ENCODE peak calls at places on chromosomes 13 and 19, in nine cellular contexts. One of them, this sample, is unnamed.

GRCh38 chr19:15780595-15781418 is 6.7 kb upstream of the OR10H5 start:
- DNase-seq in stimulated activated CD4-positive, alpha-beta T cell treated with anti-CD3 and anti-CD28 coated beads, Interleukin-4, amount 100 ng/mL, for 48 hours: no peak
- DNase-seq in AG09319: no peak
- DNase-seq in KBM-7: no peak
- DNase-seq in osteoblast: no peak
- DNase-seq in EH: no peak
- DNase-seq in BJ: no peak
- DNase-seq in activated naive CD4-positive, alpha-beta T cell: no peak
- DNase-seq in ecto neural progenitor cell: no peak
- DNase-seq in this sample: no peak

GRCh38 chr13:26487781-26488180 is 69.7 kb upstream of the WASF3 start:
- DNase-seq in activated naive CD4-positive, alpha-beta T cell: no peak
- DNase-seq in ecto neural progenitor cell: no peak
- DNase-seq in EH: no peak
- DNase-seq in BJ: no peak
- DNase-seq in AG09319: no peak
- DNase-seq in osteoblast: no peak
- DNase-seq in stimulated activated CD4-positive, alpha-beta T cell treated with anti-CD3 and anti-CD28 coated beads, Interleukin-4, amount 100 ng/mL, for 48 hours: no peak
- DNase-seq in KBM-7: no peak
- DNase-seq in this sample: no peak

GRCh38 chr13:105990256-105990958 is 545.1 kb downstream of the EFNB2 start:
- DNase-seq in osteoblast: peak; percentile 36
- DNase-seq in EH: peak; percentile 74
- DNase-seq in stimulated activated CD4-positive, alpha-beta T cell treated with anti-CD3 and anti-CD28 coated beads, Interleukin-4, amount 100 ng/mL, for 48 hours: no peak
- DNase-seq in BJ: no peak
- DNase-seq in AG09319: no peak
- DNase-seq in ecto neural progenitor cell: no peak
- DNase-seq in KBM-7: no peak
- DNase-seq in activated naive CD4-positive, alpha-beta T cell: no peak
- DNase-seq in this sample: no peak

GRCh38 chr19:8505680-8506401 is 3.4 kb upstream of the PRAM1 start:
- DNase-seq in AG09319: no peak
- DNase-seq in KBM-7: peak; percentile 85
- DNase-seq in ecto neural progenitor cell: peak; percentile 90
- DNase-seq in stimulated activated CD4-positive, alpha-beta T cell treated with anti-CD3 and anti-CD28 coated beads, Interleukin-4, amount 100 ng/mL, for 48 hours: peak; percentile 69
- DNase-seq in osteoblast: peak; percentile 100
- DNase-seq in activated naive CD4-positive, alpha-beta T cell: peak; percentile 44
- DNase-seq in BJ: no peak
- DNase-seq in EH: peak; percentile 71
- DNase-seq in this sample: peak; percentile 90

GRCh38 chr19:33795370-33796163 is 1.1 kb upstream of the KCTD15 start:
- DNase-seq in BJ: peak; percentile 27
- DNase-seq in osteoblast: peak; percentile 98
- DNase-seq in KBM-7: peak; percentile 82
- DNase-seq in ecto neural progenitor cell: peak; percentile 94
- DNase-seq in stimulated activated CD4-positive, alpha-beta T cell treated with anti-CD3 and anti-CD28 coated beads, Interleukin-4, amount 100 ng/mL, for 48 hours: peak; percentile 48
- DNase-seq in EH: peak; percentile 91
- DNase-seq in activated naive CD4-positive, alpha-beta T cell: no peak
- DNase-seq in AG09319: peak; percentile 68
- DNase-seq in this sample: peak; percentile 95

GRCh38 chr19:55958356-55958755 is 10.7 kb downstream of the NLRP8 start:
- DNase-seq in stimulated activated CD4-positive, alpha-beta T cell treated with anti-CD3 and anti-CD28 coated beads, Interleukin-4, amount 100 ng/mL, for 48 hours: no peak
- DNase-seq in BJ: no peak
- DNase-seq in AG09319: no peak
- DNase-seq in ecto neural progenitor cell: no peak
- DNase-seq in EH: no peak
- DNase-seq in activated naive CD4-positive, alpha-beta T cell: no peak
- DNase-seq in KBM-7: no peak
- DNase-seq in osteoblast: no peak
- DNase-seq in this sample: no peak

GRCh38 chr19:51702754-51703654 is 9.9 kb downstream of the SPACA6 start:
- DNase-seq in BJ: no peak
- DNase-seq in stimulated activated CD4-positive, alpha-beta T cell treated with anti-CD3 and anti-CD28 coated beads, Interleukin-4, amount 100 ng/mL, for 48 hours: no peak
- DNase-seq in AG09319: no peak
- DNase-seq in ecto neural progenitor cell: peak; percentile 58
- DNase-seq in KBM-7: no peak
- DNase-seq in EH: no peak
- DNase-seq in osteoblast: peak; percentile 45
- DNase-seq in activated naive CD4-positive, alpha-beta T cell: no peak
- DNase-seq in this sample: no peak

GRCh38 chr13:114110091-114110829 is 22.2 kb downstream of the RASA3 start:
- DNase-seq in stimulated activated CD4-positive, alpha-beta T cell treated with anti-CD3 and anti-CD28 coated beads, Interleukin-4, amount 100 ng/mL, for 48 hours: peak; percentile 60
- DNase-seq in EH: peak; percentile 48
- DNase-seq in ecto neural progenitor cell: peak; percentile 53
- DNase-seq in activated naive CD4-positive, alpha-beta T cell: peak; percentile 60
- DNase-seq in osteoblast: peak; percentile 71
- DNase-seq in AG09319: no peak
- DNase-seq in BJ: no peak
- DNase-seq in KBM-7: peak; percentile 93
- DNase-seq in this sample: no peak

GRCh38 chr13:105346141-105346766 is 1189.2 kb downstream of the EFNB2 start:
- DNase-seq in stimulated activated CD4-positive, alpha-beta T cell treated with anti-CD3 and anti-CD28 coated beads, Interleukin-4, amount 100 ng/mL, for 48 hours: no peak
- DNase-seq in ecto neural progenitor cell: no peak
- DNase-seq in activated naive CD4-positive, alpha-beta T cell: no peak
- DNase-seq in KBM-7: no peak
- DNase-seq in BJ: no peak
- DNase-seq in EH: peak; percentile 85
- DNase-seq in osteoblast: no peak
- DNase-seq in AG09319: no peak
- DNase-seq in this sample: peak; percentile 86

GRCh38 chr13:101230271-101230890 is 185.9 kb downstream of the NALCN start:
- DNase-seq in KBM-7: no peak
- DNase-seq in osteoblast: no peak
- DNase-seq in ecto neural progenitor cell: no peak
- DNase-seq in activated naive CD4-positive, alpha-beta T cell: no peak
- DNase-seq in stimulated activated CD4-positive, alpha-beta T cell treated with anti-CD3 and anti-CD28 coated beads, Interleukin-4, amount 100 ng/mL, for 48 hours: no peak
- DNase-seq in AG09319: no peak
- DNase-seq in BJ: no peak
- DNase-seq in EH: peak; percentile 66
- DNase-seq in this sample: peak; percentile 31

GRCh38 chr19:13902993-13903555 is 2.8 kb downstream of the BRME1 start:
- DNase-seq in activated naive CD4-positive, alpha-beta T cell: no peak
- DNase-seq in EH: no peak
- DNase-seq in ecto neural progenitor cell: no peak
- DNase-seq in AG09319: no peak
- DNase-seq in stimulated activated CD4-positive, alpha-beta T cell treated with anti-CD3 and anti-CD28 coated beads, Interleukin-4, amount 100 ng/mL, for 48 hours: no peak
- DNase-seq in osteoblast: peak; percentile 51
- DNase-seq in KBM-7: peak; percentile 73
- DNase-seq in BJ: no peak
- DNase-seq in this sample: peak; percentile 26

GRCh38 chr13:97843201-97843600 is 110.3 kb upstream of the IPO5 start:
- DNase-seq in AG09319: no peak
- DNase-seq in osteoblast: no peak
- DNase-seq in EH: no peak
- DNase-seq in BJ: no peak
- DNase-seq in stimulated activated CD4-positive, alpha-beta T cell treated with anti-CD3 and anti-CD28 coated beads, Interleukin-4, amount 100 ng/mL, for 48 hours: no peak
- DNase-seq in KBM-7: no peak
- DNase-seq in ecto neural progenitor cell: no peak
- DNase-seq in activated naive CD4-positive, alpha-beta T cell: no peak
- DNase-seq in this sample: no peak

GRCh38 chr19:46077815-46078167 is 37.0 kb upstream of the IGFL4 start:
- DNase-seq in stimulated activated CD4-positive, alpha-beta T cell treated with anti-CD3 and anti-CD28 coated beads, Interleukin-4, amount 100 ng/mL, for 48 hours: no peak
- DNase-seq in BJ: no peak
- DNase-seq in activated naive CD4-positive, alpha-beta T cell: no peak
- DNase-seq in osteoblast: no peak
- DNase-seq in AG09319: no peak
- DNase-seq in KBM-7: no peak
- DNase-seq in EH: no peak
- DNase-seq in ecto neural progenitor cell: no peak
- DNase-seq in this sample: no peak

GRCh38 chr19:35869327-35870123 is 1.2 kb downstream of the APLP1 start:
- DNase-seq in BJ: no peak
- DNase-seq in KBM-7: peak; percentile 94
- DNase-seq in osteoblast: peak; percentile 95
- DNase-seq in EH: peak; percentile 81
- DNase-seq in ecto neural progenitor cell: peak; percentile 95
- DNase-seq in stimulated activated CD4-positive, alpha-beta T cell treated with anti-CD3 and anti-CD28 coated beads, Interleukin-4, amount 100 ng/mL, for 48 hours: peak; percentile 86
- DNase-seq in AG09319: no peak
- DNase-seq in activated naive CD4-positive, alpha-beta T cell: peak; percentile 45
- DNase-seq in this sample: peak; percentile 78

GRCh38 chr19:38384209-38385027 is 3.4 kb downstream of the GGN start:
- DNase-seq in BJ: no peak
- DNase-seq in osteoblast: peak; percentile 87
- DNase-seq in EH: no peak
- DNase-seq in activated naive CD4-positive, alpha-beta T cell: no peak
- DNase-seq in ecto neural progenitor cell: peak; percentile 76
- DNase-seq in KBM-7: no peak
- DNase-seq in stimulated activated CD4-positive, alpha-beta T cell treated with anti-CD3 and anti-CD28 coated beads, Interleukin-4, amount 100 ng/mL, for 48 hours: no peak
- DNase-seq in AG09319: no peak
- DNase-seq in this sample: peak; percentile 44

GRCh38 chr13:113951246-113951999 is 22.5 kb downstream of the C13orf46 start:
- DNase-seq in osteoblast: peak; percentile 99
- DNase-seq in activated naive CD4-positive, alpha-beta T cell: no peak
- DNase-seq in KBM-7: peak; percentile 82
- DNase-seq in stimulated activated CD4-positive, alpha-beta T cell treated with anti-CD3 and anti-CD28 coated beads, Interleukin-4, amount 100 ng/mL, for 48 hours: peak; percentile 55
- DNase-seq in BJ: no peak
- DNase-seq in EH: peak; percentile 83
- DNase-seq in ecto neural progenitor cell: peak; percentile 69
- DNase-seq in AG09319: peak; percentile 46
- DNase-seq in this sample: peak; percentile 59

GRCh38 chr19:19595171-19595701 is 23.3 kb downstream of the PBX4 start:
- DNase-seq in ecto neural progenitor cell: no peak
- DNase-seq in EH: peak; percentile 60
- DNase-seq in KBM-7: no peak
- DNase-seq in AG09319: no peak
- DNase-seq in activated naive CD4-positive, alpha-beta T cell: no peak
- DNase-seq in BJ: no peak
- DNase-seq in stimulated activated CD4-positive, alpha-beta T cell treated with anti-CD3 and anti-CD28 coated beads, Interleukin-4, amount 100 ng/mL, for 48 hours: no peak
- DNase-seq in osteoblast: peak; percentile 87
- DNase-seq in this sample: peak; percentile 40

GRCh38 chr13:41842029-41842428 is 118.9 kb downstream of the VWA8 start:
- DNase-seq in EH: peak; percentile 55
- DNase-seq in osteoblast: no peak
- DNase-seq in AG09319: no peak
- DNase-seq in BJ: no peak
- DNase-seq in KBM-7: peak; percentile 49
- DNase-seq in activated naive CD4-positive, alpha-beta T cell: no peak
- DNase-seq in ecto neural progenitor cell: no peak
- DNase-seq in stimulated activated CD4-positive, alpha-beta T cell treated with anti-CD3 and anti-CD28 coated beads, Interleukin-4, amount 100 ng/mL, for 48 hours: no peak
- DNase-seq in this sample: peak; percentile 68

GRCh38 chr13:28761586-28761985 is 42.8 kb upstream of the SLC46A3 start:
- DNase-seq in AG09319: no peak
- DNase-seq in BJ: no peak
- DNase-seq in ecto neural progenitor cell: no peak
- DNase-seq in stimulated activated CD4-positive, alpha-beta T cell treated with anti-CD3 and anti-CD28 coated beads, Interleukin-4, amount 100 ng/mL, for 48 hours: no peak
- DNase-seq in osteoblast: no peak
- DNase-seq in activated naive CD4-positive, alpha-beta T cell: no peak
- DNase-seq in KBM-7: no peak
- DNase-seq in EH: peak; percentile 45
- DNase-seq in this sample: no peak

GRCh38 chr19:39949026-39949747 is 14.8 kb upstream of the FCGBP start:
- DNase-seq in activated naive CD4-positive, alpha-beta T cell: no peak
- DNase-seq in KBM-7: no peak
- DNase-seq in BJ: no peak
- DNase-seq in AG09319: no peak
- DNase-seq in osteoblast: no peak
- DNase-seq in EH: no peak
- DNase-seq in ecto neural progenitor cell: no peak
- DNase-seq in stimulated activated CD4-positive, alpha-beta T cell treated with anti-CD3 and anti-CD28 coated beads, Interleukin-4, amount 100 ng/mL, for 48 hours: no peak
- DNase-seq in this sample: no peak

GRCh38 chr13:103006706-103007426 is 59.4 kb downstream of the SLC10A2 start:
- DNase-seq in osteoblast: no peak
- DNase-seq in BJ: no peak
- DNase-seq in EH: peak; percentile 12
- DNase-seq in AG09319: no peak
- DNase-seq in KBM-7: no peak
- DNase-seq in stimulated activated CD4-positive, alpha-beta T cell treated with anti-CD3 and anti-CD28 coated beads, Interleukin-4, amount 100 ng/mL, for 48 hours: no peak
- DNase-seq in ecto neural progenitor cell: no peak
- DNase-seq in activated naive CD4-positive, alpha-beta T cell: no peak
- DNase-seq in this sample: no peak

GRCh38 chr19:2394054-2394668 is 33.2 kb downstream of the TIMM13 start:
- DNase-seq in ecto neural progenitor cell: no peak
- DNase-seq in EH: peak; percentile 19
- DNase-seq in activated naive CD4-positive, alpha-beta T cell: no peak
- DNase-seq in osteoblast: peak; percentile 86
- DNase-seq in BJ: no peak
- DNase-seq in stimulated activated CD4-positive, alpha-beta T cell treated with anti-CD3 and anti-CD28 coated beads, Interleukin-4, amount 100 ng/mL, for 48 hours: no peak
- DNase-seq in KBM-7: peak; percentile 52
- DNase-seq in AG09319: no peak
- DNase-seq in this sample: peak; percentile 8

GRCh38 chr19:13843104-13843921 is 33.6 kb upstream of the NANOS3 start:
- DNase-seq in KBM-7: no peak
- DNase-seq in EH: peak; percentile 87
- DNase-seq in ecto neural progenitor cell: peak; percentile 71
- DNase-seq in BJ: no peak
- DNase-seq in osteoblast: peak; percentile 93
- DNase-seq in stimulated activated CD4-positive, alpha-beta T cell treated with anti-CD3 and anti-CD28 coated beads, Interleukin-4, amount 100 ng/mL, for 48 hours: no peak
- DNase-seq in AG09319: no peak
- DNase-seq in activated naive CD4-positive, alpha-beta T cell: no peak
- DNase-seq in this sample: peak; percentile 79

GRCh38 chr19:16262618-16263017 is 62.0 kb upstream of the KLF2 start:
- DNase-seq in EH: no peak
- DNase-seq in KBM-7: no peak
- DNase-seq in ecto neural progenitor cell: no peak
- DNase-seq in AG09319: no peak
- DNase-seq in activated naive CD4-positive, alpha-beta T cell: no peak
- DNase-seq in stimulated activated CD4-positive, alpha-beta T cell treated with anti-CD3 and anti-CD28 coated beads, Interleukin-4, amount 100 ng/mL, for 48 hours: no peak
- DNase-seq in BJ: no peak
- DNase-seq in osteoblast: no peak
- DNase-seq in this sample: no peak

GRCh38 chr19:10816691-10817090 is 19.3 kb downstream of the TMED1 start:
- DNase-seq in BJ: no peak
- DNase-seq in stimulated activated CD4-positive, alpha-beta T cell treated with anti-CD3 and anti-CD28 coated beads, Interleukin-4, amount 100 ng/mL, for 48 hours: no peak
- DNase-seq in activated naive CD4-positive, alpha-beta T cell: no peak
- DNase-seq in AG09319: no peak
- DNase-seq in KBM-7: no peak
- DNase-seq in EH: peak; percentile 22
- DNase-seq in ecto neural progenitor cell: no peak
- DNase-seq in osteoblast: peak; percentile 84
- DNase-seq in this sample: peak; percentile 57

GRCh38 chr19:19028526-19028925 is 4.8 kb downstream of the SUGP2 start:
- DNase-seq in BJ: no peak
- DNase-seq in KBM-7: no peak
- DNase-seq in activated naive CD4-positive, alpha-beta T cell: no peak
- DNase-seq in stimulated activated CD4-positive, alpha-beta T cell treated with anti-CD3 and anti-CD28 coated beads, Interleukin-4, amount 100 ng/mL, for 48 hours: no peak
- DNase-seq in EH: no peak
- DNase-seq in AG09319: no peak
- DNase-seq in ecto neural progenitor cell: no peak
- DNase-seq in osteoblast: no peak
- DNase-seq in this sample: no peak

GRCh38 chr13:27783111-27783510 is 9.2 kb upstream of the GSX1 start:
- DNase-seq in EH: peak; percentile 13
- DNase-seq in osteoblast: no peak
- DNase-seq in ecto neural progenitor cell: no peak
- DNase-seq in KBM-7: no peak
- DNase-seq in BJ: no peak
- DNase-seq in activated naive CD4-positive, alpha-beta T cell: no peak
- DNase-seq in stimulated activated CD4-positive, alpha-beta T cell treated with anti-CD3 and anti-CD28 coated beads, Interleukin-4, amount 100 ng/mL, for 48 hours: no peak
- DNase-seq in AG09319: no peak
- DNase-seq in this sample: peak; percentile 30

GRCh38 chr19:48596679-48597465 is 9.7 kb upstream of the SPACA4 start:
- DNase-seq in KBM-7: no peak
- DNase-seq in stimulated activated CD4-positive, alpha-beta T cell treated with anti-CD3 and anti-CD28 coated beads, Interleukin-4, amount 100 ng/mL, for 48 hours: no peak
- DNase-seq in EH: no peak
- DNase-seq in osteoblast: peak; percentile 26
- DNase-seq in ecto neural progenitor cell: no peak
- DNase-seq in activated naive CD4-positive, alpha-beta T cell: peak; percentile 12
- DNase-seq in BJ: no peak
- DNase-seq in AG09319: no peak
- DNase-seq in this sample: no peak

GRCh38 chr13:58343081-58343480 is 711.5 kb downstream of the PCDH17 start:
- DNase-seq in ecto neural progenitor cell: no peak
- DNase-seq in osteoblast: no peak
- DNase-seq in BJ: no peak
- DNase-seq in KBM-7: no peak
- DNase-seq in stimulated activated CD4-positive, alpha-beta T cell treated with anti-CD3 and anti-CD28 coated beads, Interleukin-4, amount 100 ng/mL, for 48 hours: no peak
- DNase-seq in EH: no peak
- DNase-seq in activated naive CD4-positive, alpha-beta T cell: no peak
- DNase-seq in AG09319: no peak
- DNase-seq in this sample: no peak

GRCh38 chr19:29367701-29368306 is 154.9 kb upstream of the UQCRFS1 start:
- DNase-seq in activated naive CD4-positive, alpha-beta T cell: no peak
- DNase-seq in ecto neural progenitor cell: peak; percentile 29
- DNase-seq in AG09319: no peak
- DNase-seq in BJ: no peak
- DNase-seq in EH: no peak
- DNase-seq in KBM-7: no peak
- DNase-seq in osteoblast: no peak
- DNase-seq in stimulated activated CD4-positive, alpha-beta T cell treated with anti-CD3 and anti-CD28 coated beads, Interleukin-4, amount 100 ng/mL, for 48 hours: no peak
- DNase-seq in this sample: no peak

GRCh38 chr19:46635920-46636761 is at the start of gene GNG8:
- DNase-seq in AG09319: no peak
- DNase-seq in BJ: no peak
- DNase-seq in osteoblast: peak; percentile 61
- DNase-seq in EH: no peak
- DNase-seq in activated naive CD4-positive, alpha-beta T cell: no peak
- DNase-seq in ecto neural progenitor cell: no peak
- DNase-seq in stimulated activated CD4-positive, alpha-beta T cell treated with anti-CD3 and anti-CD28 coated beads, Interleukin-4, amount 100 ng/mL, for 48 hours: no peak
- DNase-seq in KBM-7: no peak
- DNase-seq in this sample: no peak

This sample was measured in adipocyte.